ENCODE peak calls at places on chromosomes 1 and 21, in four cellular contexts. D is K562, Q is SK-N-SH, S is stomach. R is an unnamed sample. For H3K27me3, the result is how much of the 10 kb centered on the place peaks cover.

GRCh38 chr1:983736-984475 is 2.0 kb upstream of the PERM1 start:
- DNase-seq in Q (peak), D (peak), S (peak), R (no peak)

GRCh38 chr1:179327679-179328078 is 34.1 kb downstream of the SOAT1 start:
- DNase-seq in Q (no peak), S (no peak), D (no peak), R (peak)

GRCh38 chr1:19799877-19800804 is at the start of gene TMCO4:
- DNase-seq in D (peak), Q (peak), S (peak), R (no peak)

GRCh38 chr1:54645806-54646676 is 4.5 kb downstream of the MROH7 start:
- DNase-seq in S (no peak), Q (no peak), D (no peak), R (no peak)

GRCh38 chr21:14630556-14631069 is 84.5 kb upstream of the SAMSN1 start:
- DNase-seq in Q (no peak), D (peak), S (no peak), R (no peak)

GRCh38 chr1:221085712-221086111 is 206.5 kb downstream of the HLX start:
- DNase-seq in S (no peak), D (no peak), Q (no peak), R (no peak)

GRCh38 chr1:217660353-217661062 is 29.4 kb downstream of the SPATA17 start:
- DNase-seq in D (no peak), Q (peak), S (no peak), R (no peak)

GRCh38 chr1:64043328-64043727 is 160.1 kb upstream of the UBE2U start:
- DNase-seq in D (no peak), S (no peak), Q (no peak), R (no peak)

GRCh38 chr21:16305686-16306085 is 575.9 kb downstream of the USP25 start:
- DNase-seq in Q (no peak), S (no peak), D (no peak), R (no peak)

GRCh38 chr1:54137532-54138061 is 15.2 kb downstream of the CDCP2 start:
- DNase-seq in D (no peak), Q (peak), S (no peak), R (no peak)

GRCh38 chr1:61227857-61228557 is 145.6 kb downstream of the NFIA start:
- DNase-seq in Q (peak), S (no peak), D (no peak), R (no peak)

GRCh38 chr1:168379110-168379860 is 98.6 kb downstream of the TBX19 start:
- DNase-seq in Q (no peak), D (no peak), S (no peak), R (no peak)

GRCh38 chr1:202145325-202146140 is 996 bp upstream of the ARL8A start:
- DNase-seq in D (peak), Q (no peak), S (no peak), R (no peak)

GRCh38 chr1:218778257-218778656 is 395.4 kb upstream of the LYPLAL1 start:
- DNase-seq in D (no peak), Q (no peak), S (no peak), R (no peak)

GRCh38 chr1:28123461-28123961 is 35.1 kb upstream of the EYA3 start:
- DNase-seq in S (no peak), Q (no peak), D (no peak), R (peak)

GRCh38 chr1:228154021-228154684 is 4.4 kb downstream of the GJC2 start:
- DNase-seq in D (no peak), S (no peak), Q (no peak), R (no peak)

DNA sequence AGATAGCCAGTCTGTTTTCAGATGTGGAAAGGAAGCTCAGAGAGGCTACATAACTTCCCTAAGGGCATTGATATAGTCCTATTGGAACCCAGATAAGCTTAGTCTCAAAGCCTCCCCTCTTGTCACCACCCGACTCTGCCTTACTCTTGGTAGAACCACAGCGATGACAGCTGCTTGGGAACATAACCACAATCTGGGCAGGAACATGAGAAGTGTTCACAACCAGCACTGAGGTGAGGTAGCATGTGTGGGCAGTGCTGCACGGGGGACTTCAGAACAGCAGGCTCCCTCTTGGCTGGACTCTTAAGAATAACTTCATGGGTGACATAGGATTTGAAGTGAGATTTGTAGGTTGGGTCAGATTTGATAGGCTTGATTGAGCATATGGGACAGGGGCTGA is 9.3 kb upstream of the S100A10 start:
- DNase-seq in D (no peak), Q (no peak), S (no peak), R (no peak)
- H3K27me3 ChIP-seq in D (under half), Q (half or more), S (under half), R (under half)

DNA sequence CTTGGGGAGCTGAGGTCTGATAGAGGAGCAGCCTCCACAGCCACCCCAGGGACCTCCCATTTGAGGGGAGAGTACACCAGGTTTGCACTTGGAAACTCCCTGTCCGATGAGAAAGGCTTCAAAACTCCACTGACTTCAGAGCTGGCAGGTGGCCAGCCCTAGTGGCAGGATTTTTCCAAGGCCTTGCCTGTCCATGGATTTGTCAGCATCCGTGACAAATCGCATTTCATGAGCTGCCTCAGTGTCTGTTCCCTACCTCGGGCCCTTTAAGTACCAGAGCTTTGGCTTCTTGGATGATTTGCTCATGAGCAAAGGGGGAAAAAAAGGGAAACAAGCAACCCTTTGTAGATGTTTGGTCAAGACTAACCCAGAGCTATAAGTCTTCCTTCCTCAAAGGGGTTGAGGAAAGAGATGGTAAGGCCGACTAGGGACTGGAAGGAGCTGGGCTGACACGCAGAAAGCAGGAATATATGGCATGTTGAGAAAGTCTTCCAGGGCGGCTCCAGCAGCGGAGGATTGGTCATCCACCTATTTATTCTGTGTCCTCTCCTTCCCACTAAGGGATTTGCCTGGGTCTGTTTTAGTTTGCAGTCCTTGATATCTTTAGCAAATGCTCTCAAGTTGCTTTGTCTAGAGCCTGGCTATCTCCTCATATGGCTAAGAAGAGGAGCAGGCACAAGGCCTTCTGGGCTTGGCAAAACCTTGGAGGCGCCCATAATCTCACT is 2.7 kb upstream of the HSPG2 start:
- DNase-seq in S (peak), Q (peak), D (peak), R (peak)
- TF ChIP-seq POLR2AphosphoS5 in S (peak), Q (peak), D (no peak), R (no peak)

GRCh38 chr1:156499194-156499702 is 1.3 kb downstream of the MEF2D start:
- DNase-seq in Q (no peak), S (peak), D (peak), R (peak)

GRCh38 chr1:156497078-156497742 is 3.4 kb downstream of the MEF2D start:
- DNase-seq in S (no peak), Q (no peak), D (no peak), R (no peak)

GRCh38 chr1:156499703-156500577 is 635 bp downstream of the MEF2D start:
- DNase-seq in S (no peak), Q (peak), D (peak), R (no peak)

GRCh38 chr1:156497743-156498446 is 2.7 kb downstream of the MEF2D start:
- DNase-seq in S (no peak), Q (no peak), D (peak), R (no peak)

GRCh38 chr1:156498447-156499193 is 2.0 kb downstream of the MEF2D start:
- DNase-seq in D (peak), S (peak), Q (no peak), R (peak)
- H3K27ac ChIP-seq in D (peak), S (peak), Q (peak), R (peak)

GRCh38 chr1:29349871-29350491 is 113.7 kb downstream of the PTPRU start:
- DNase-seq in Q (no peak), S (no peak), D (peak), R (no peak)
- H3K27me3 ChIP-seq in Q (under half), S (under half), D (under half), R (under half)

DNA sequence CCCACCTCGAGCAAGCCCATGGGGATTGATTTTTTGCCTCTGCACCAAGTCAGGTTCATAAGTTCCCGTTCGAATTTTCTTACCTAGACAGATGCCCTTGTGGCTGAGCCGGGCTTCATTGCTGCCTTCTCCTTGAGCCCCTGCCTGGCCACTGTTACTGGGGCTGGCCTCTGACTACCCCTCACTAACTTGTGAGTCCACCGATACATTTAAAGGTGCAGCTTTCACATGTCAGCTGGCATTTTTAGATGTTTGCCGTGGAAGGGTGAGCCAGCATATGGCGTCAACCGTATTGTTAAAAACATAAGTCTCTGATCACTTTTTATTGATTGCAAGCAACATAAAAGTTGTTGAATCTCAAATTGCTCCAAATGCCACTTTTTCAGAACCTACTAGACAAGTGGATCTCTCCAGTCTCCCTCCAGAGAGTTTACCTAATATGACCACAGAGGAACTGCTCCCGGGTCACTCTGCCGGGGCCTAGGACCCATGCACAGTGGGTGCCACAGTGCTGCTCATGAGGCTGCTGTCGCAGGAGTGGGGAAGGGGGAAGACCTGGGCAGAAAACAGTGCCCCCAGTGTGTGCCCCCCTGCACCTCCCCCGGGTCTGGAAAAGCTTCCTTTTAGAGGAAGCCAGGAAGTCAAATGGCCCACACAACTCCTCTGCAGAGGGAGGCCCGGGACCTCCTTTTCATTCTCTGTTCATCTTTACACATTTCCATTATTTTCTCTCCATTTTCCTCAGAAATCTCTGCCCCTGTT is 18.8 kb downstream of the MX1 start:
- DNase-seq in D (no peak), S (peak), Q (no peak), R (no peak)
- TF ChIP-seq POLR2AphosphoS5 in D (no peak), S (no peak), Q (no peak), R (no peak)